ENCODE peak calls at places on chromosomes 6 and 20, in four cellular contexts. S is germinal center; J is activated T-helper 9 cell treated with anti-CD3 and anti-CD28 coated beads, Interleukin-2, amount 50 U/mL, for 16 hours; R is iris pigment epithelial cell. C is an unnamed sample.

GRCh38 chr20:10113746-10114145 is 79.0 kb downstream of the ANKEF1 start:
- DNase-seq in S (no peak), J (no peak), R (peak), C (no peak)

GRCh38 chr6:130150906-130151305 is 71.8 kb downstream of the SAMD3 start:
- DNase-seq in S (no peak), J (no peak), R (no peak), C (no peak)

GRCh38 chr6:4932506-4932903 is 71.3 kb downstream of the RPP40 start:
- DNase-seq in S (no peak), J (no peak), R (no peak), C (no peak)

GRCh38 chr6:21593927-21594421 is 423 bp downstream of the SOX4 start:
- DNase-seq in S (peak), J (no peak), R (peak), C (peak)

GRCh38 chr6:12069891-12070529 is 57.9 kb downstream of the HIVEP1 start:
- DNase-seq in S (no peak), J (no peak), R (no peak), C (no peak)

GRCh38 chr6:112183271-112183671 is 71.1 kb downstream of the LAMA4 start:
- DNase-seq in S (no peak), J (no peak), R (peak), C (no peak)

GRCh38 chr6:169960531-169960890 is 209.1 kb downstream of the ERMARD start:
- DNase-seq in S (no peak), J (no peak), R (no peak), C (no peak)

GRCh38 chr6:133764011-133764812 is 124.7 kb upstream of the TCF21 start:
- DNase-seq in S (no peak), J (no peak), R (peak), C (no peak)

GRCh38 chr20:52972190-52972937 is at the start of gene TSHZ2:
- DNase-seq in S (peak), J (peak), R (peak), C (no peak)

GRCh38 chr6:111972714-111973678 is 80.9 kb upstream of the CCN6 start:
- DNase-seq in S (no peak), J (peak), R (peak), C (no peak)

GRCh38 chr6:29723666-29724588 is 693 bp downstream of the HLA-F start:
- DNase-seq in S (peak), J (peak), R (no peak), C (peak)

GRCh38 chr20:25586877-25587276 is 1.5 kb upstream of the NINL start:
- DNase-seq in S (no peak), J (no peak), R (peak), C (no peak)

GRCh38 chr20:22974354-22974753 is 60.8 kb upstream of the SSTR4 start:
- DNase-seq in S (peak), J (no peak), R (peak), C (peak)

GRCh38 chr20:43870484-43870883 is 44.2 kb upstream of the TOX2 start:
- DNase-seq in S (no peak), J (no peak), R (peak), C (no peak)